ENCODE peak calls at places on chromosomes 11 and 22, in nine cellular contexts. S, U, F, P, Q, D, H, Y and B are unnamed samples.

GRCh38 chr11:111745719-111746504 is 20.3 kb downstream of the PPP2R1B start:
- DNase-seq in S (no peak), U (no peak), F (no peak), P (peak), Q (no peak), D (no peak), H (no peak), Y (peak), B (no peak)

GRCh38 chr11:58391879-58392278 is 14.8 kb downstream of the OR5B3 start:
- DNase-seq in S (no peak), U (no peak), F (no peak), P (peak), Q (no peak), D (no peak), H (no peak), Y (no peak), B (no peak)

GRCh38 chr11:117673561-117673960 is 123.5 kb downstream of the DSCAML1 start:
- DNase-seq in S (no peak), U (no peak), F (no peak), P (no peak), Q (no peak), D (peak), H (no peak), Y (no peak), B (no peak)

GRCh38 chr11:23123766-23124165 is 263.5 kb upstream of the CCDC179 start:
- DNase-seq in S (no peak), U (no peak), F (no peak), P (peak), Q (no peak), D (no peak), H (no peak), Y (no peak), B (no peak)

GRCh38 chr11:256952-257737 is 20.4 kb downstream of the PSMD13 start:
- DNase-seq in S (no peak), U (no peak), F (no peak), P (no peak), Q (no peak), D (no peak), H (no peak), Y (no peak), B (no peak)

GRCh38 chr11:108906826-108907225 is 242.0 kb downstream of the DDX10 start:
- DNase-seq in S (no peak), U (no peak), F (no peak), P (peak), Q (no peak), D (no peak), H (no peak), Y (peak), B (no peak)

GRCh38 chr22:27105142-27106025 is 448.0 kb downstream of the MIAT start:
- DNase-seq in S (peak), U (peak), F (peak), P (peak), Q (no peak), D (no peak), H (peak), Y (no peak), B (no peak)

GRCh38 chr22:21994881-21995444 is 12.4 kb upstream of the TOP3B start:
- DNase-seq in S (no peak), U (no peak), F (no peak), P (no peak), Q (no peak), D (no peak), H (no peak), Y (no peak), B (no peak)

GRCh38 chr11:79413258-79413657 is 27.6 kb downstream of the TENM4 start:
- DNase-seq in S (peak), U (peak), F (peak), P (peak), Q (no peak), D (peak), H (peak), Y (no peak), B (no peak)

GRCh38 chr22:45007946-45008852 is 1.6 kb downstream of the PHF21B start:
- DNase-seq in S (no peak), U (no peak), F (no peak), P (peak), Q (peak), D (peak), H (no peak), Y (no peak), B (no peak)

GRCh38 chr22:48666620-48667019 is 1161.1 kb downstream of the BRD1 start:
- DNase-seq in S (no peak), U (no peak), F (no peak), P (no peak), Q (no peak), D (no peak), H (no peak), Y (no peak), B (no peak)

GRCh38 chr11:63986156-63986931 is at the start of gene OTUB1:
- DNase-seq in S (peak), U (peak), F (peak), P (peak), Q (peak), D (peak), H (peak), Y (peak), B (peak)

GRCh38 chr11:5967708-5968107 is 586 bp downstream of the OR56A5 start:
- DNase-seq in S (no peak), U (no peak), F (no peak), P (no peak), Q (no peak), D (no peak), H (no peak), Y (no peak), B (no peak)

GRCh38 chr22:27719535-27720227 is 81.9 kb downstream of the MN1 start:
- DNase-seq in S (peak), U (peak), F (no peak), P (peak), Q (no peak), D (peak), H (no peak), Y (no peak), B (no peak)

GRCh38 chr22:20653795-20654342 is 120.0 kb upstream of the SERPIND1 start:
- DNase-seq in S (no peak), U (no peak), F (no peak), P (no peak), Q (no peak), D (no peak), H (no peak), Y (no peak), B (no peak)

GRCh38 chr11:35076201-35077100 is 62.5 kb upstream of the CD44 start:
- DNase-seq in S (no peak), U (no peak), F (no peak), P (no peak), Q (no peak), D (no peak), H (no peak), Y (no peak), B (no peak)

GRCh38 chr22:37951305-37951704 is 2.1 kb downstream of the C22orf23 start:
- DNase-seq in S (no peak), U (no peak), F (no peak), P (no peak), Q (no peak), D (peak), H (no peak), Y (no peak), B (no peak)

GRCh38 chr11:88623536-88623935 is 286.0 kb upstream of the CTSC start:
- DNase-seq in S (no peak), U (no peak), F (no peak), P (peak), Q (no peak), D (no peak), H (no peak), Y (no peak), B (no peak)

GRCh38 chr11:76763573-76764348 is 19.4 kb upstream of the TSKU start:
- DNase-seq in S (no peak), U (peak), F (no peak), P (peak), Q (no peak), D (no peak), H (no peak), Y (peak), B (no peak)

GRCh38 chr11:28770806-28771205 is 662.6 kb downstream of the METTL15 start:
- DNase-seq in S (no peak), U (no peak), F (no peak), P (peak), Q (no peak), D (no peak), H (no peak), Y (no peak), B (no peak)

GRCh38 chr22:50729391-50730012 is 8.5 kb upstream of the ACR start:
- DNase-seq in S (no peak), U (peak), F (peak), P (no peak), Q (no peak), D (no peak), H (peak), Y (no peak), B (no peak)

GRCh38 chr22:23376256-23376655 is 195.9 kb downstream of the BCR start:
- DNase-seq in S (peak), U (no peak), F (no peak), P (no peak), Q (peak), D (no peak), H (no peak), Y (no peak), B (no peak)

GRCh38 chr22:25741692-25742626 is at the start of gene MYO18B:
- DNase-seq in S (no peak), U (no peak), F (no peak), P (peak), Q (no peak), D (no peak), H (no peak), Y (no peak), B (no peak)

GRCh38 chr22:42961815-42962214 is 53.1 kb downstream of the PACSIN2 start:
- DNase-seq in S (peak), U (no peak), F (no peak), P (no peak), Q (no peak), D (no peak), H (no peak), Y (no peak), B (no peak)

GRCh38 chr11:16603890-16604783 is 134.3 kb upstream of the C11orf58 start:
- DNase-seq in S (peak), U (peak), F (peak), P (peak), Q (no peak), D (peak), H (peak), Y (no peak), B (no peak)

GRCh38 chr11:18706330-18707243 is 8.0 kb downstream of the TMEM86A start:
- DNase-seq in S (peak), U (peak), F (no peak), P (peak), Q (peak), D (peak), H (peak), Y (no peak), B (no peak)

GRCh38 chr11:30914143-30914762 is 328.1 kb upstream of the MPPED2 start:
- DNase-seq in S (peak), U (peak), F (no peak), P (peak), Q (peak), D (peak), H (peak), Y (no peak), B (no peak)

GRCh38 chr11:78190871-78191538 is 2.3 kb downstream of the USP35 start:
- DNase-seq in S (no peak), U (peak), F (no peak), P (no peak), Q (no peak), D (no peak), H (peak), Y (no peak), B (no peak)

GRCh38 chr22:46359362-46359761 is 23.8 kb downstream of the TRMU start:
- DNase-seq in S (no peak), U (no peak), F (no peak), P (no peak), Q (no peak), D (no peak), H (no peak), Y (no peak), B (no peak)

GRCh38 chr11:122642472-122642922 is 13.0 kb upstream of the UBASH3B start:
- DNase-seq in S (no peak), U (no peak), F (no peak), P (peak), Q (no peak), D (no peak), H (no peak), Y (peak), B (no peak)

GRCh38 chr11:72848846-72849466 is 34.7 kb downstream of the ATG16L2 start:
- DNase-seq in S (peak), U (no peak), F (no peak), P (peak), Q (no peak), D (peak), H (no peak), Y (no peak), B (no peak)

GRCh38 chr11:94151903-94152677 is 23.4 kb downstream of the PANX1 start:
- DNase-seq in S (no peak), U (no peak), F (no peak), P (peak), Q (peak), D (no peak), H (no peak), Y (peak), B (no peak)

GRCh38 chr22:42080287-42080686 is 787 bp downstream of the SMDT1 start:
- DNase-seq in S (peak), U (no peak), F (no peak), P (peak), Q (no peak), D (peak), H (peak), Y (no peak), B (no peak)

GRCh38 chr11:2653930-2654739 is 45.7 kb downstream of the KCNQ1OT1 start:
- DNase-seq in S (no peak), U (no peak), F (no peak), P (no peak), Q (no peak), D (peak), H (peak), Y (no peak), B (no peak)

GRCh38 chr22:48485144-48486135 is 1342.2 kb downstream of the BRD1 start:
- DNase-seq in S (no peak), U (no peak), F (no peak), P (no peak), Q (no peak), D (peak), H (peak), Y (no peak), B (no peak)

GRCh38 chr11:112661571-112661970 is 299.6 kb upstream of the NCAM1 start:
- DNase-seq in S (no peak), U (no peak), F (no peak), P (no peak), Q (no peak), D (no peak), H (no peak), Y (no peak), B (no peak)

GRCh38 chr11:47850337-47850736 is 2.2 kb upstream of the NUP160 start:
- DNase-seq in S (no peak), U (no peak), F (no peak), P (no peak), Q (no peak), D (no peak), H (no peak), Y (no peak), B (no peak)

GRCh38 chr11:61272731-61273130 is 22.4 kb downstream of the VWCE start:
- DNase-seq in S (no peak), U (no peak), F (no peak), P (no peak), Q (no peak), D (no peak), H (no peak), Y (peak), B (no peak)